ENCODE peak calls at places on chromosome 21, in six cellular contexts. One of them, this sample, is unnamed.

GRCh38 chr21:43021191-43021590 is 46.8 kb downstream of the PKNOX1 start:
- DNase-seq in activated CD4-positive, CD25-positive, alpha-beta regulatory T cell treated with anti-CD3 and anti-CD28 coated beads, Interleukin-2, amount 50 U/mL, for 72 hours: no peak
- DNase-seq in sciatic nerve: no peak
- DNase-seq in T follicular helper cell: no peak
- DNase-seq in smooth muscle cell of the brain vasculature: no peak
- DNase-seq in substantia nigra: no peak
- DNase-seq in this sample: no peak

GRCh38 chr21:33053986-33054385 is 16.0 kb upstream of the OLIG1 start:
- DNase-seq in activated CD4-positive, CD25-positive, alpha-beta regulatory T cell treated with anti-CD3 and anti-CD28 coated beads, Interleukin-2, amount 50 U/mL, for 72 hours: no peak
- DNase-seq in sciatic nerve: no peak
- DNase-seq in T follicular helper cell: no peak
- DNase-seq in smooth muscle cell of the brain vasculature: no peak
- DNase-seq in substantia nigra: no peak
- DNase-seq in this sample: no peak

GRCh38 chr21:33278736-33279135 is 12.6 kb downstream of the IL10RB start:
- DNase-seq in activated CD4-positive, CD25-positive, alpha-beta regulatory T cell treated with anti-CD3 and anti-CD28 coated beads, Interleukin-2, amount 50 U/mL, for 72 hours: no peak
- DNase-seq in sciatic nerve: no peak
- DNase-seq in T follicular helper cell: no peak
- DNase-seq in smooth muscle cell of the brain vasculature: no peak
- DNase-seq in substantia nigra: no peak
- DNase-seq in this sample: no peak

GRCh38 chr21:44374601-44375280 is 21.3 kb downstream of the TRPM2 start:
- DNase-seq in activated CD4-positive, CD25-positive, alpha-beta regulatory T cell treated with anti-CD3 and anti-CD28 coated beads, Interleukin-2, amount 50 U/mL, for 72 hours: no peak
- DNase-seq in sciatic nerve: peak
- DNase-seq in T follicular helper cell: no peak
- DNase-seq in smooth muscle cell of the brain vasculature: no peak
- DNase-seq in substantia nigra: no peak
- DNase-seq in this sample: no peak

GRCh38 chr21:44755227-44755626 is 43.9 kb upstream of the TSPEAR start:
- DNase-seq in activated CD4-positive, CD25-positive, alpha-beta regulatory T cell treated with anti-CD3 and anti-CD28 coated beads, Interleukin-2, amount 50 U/mL, for 72 hours: no peak
- DNase-seq in sciatic nerve: peak
- DNase-seq in T follicular helper cell: no peak
- DNase-seq in smooth muscle cell of the brain vasculature: peak
- DNase-seq in substantia nigra: no peak
- DNase-seq in this sample: peak

GRCh38 chr21:44911384-44912157 is 9.1 kb downstream of the ITGB2 start:
- DNase-seq in activated CD4-positive, CD25-positive, alpha-beta regulatory T cell treated with anti-CD3 and anti-CD28 coated beads, Interleukin-2, amount 50 U/mL, for 72 hours: peak
- DNase-seq in sciatic nerve: peak
- DNase-seq in T follicular helper cell: peak
- DNase-seq in smooth muscle cell of the brain vasculature: no peak
- DNase-seq in substantia nigra: peak
- DNase-seq in this sample: no peak

GRCh38 chr21:28152729-28153128 is 839.9 kb downstream of the LTN1 start:
- DNase-seq in activated CD4-positive, CD25-positive, alpha-beta regulatory T cell treated with anti-CD3 and anti-CD28 coated beads, Interleukin-2, amount 50 U/mL, for 72 hours: no peak
- DNase-seq in sciatic nerve: no peak
- DNase-seq in T follicular helper cell: no peak
- DNase-seq in smooth muscle cell of the brain vasculature: no peak
- DNase-seq in substantia nigra: no peak
- DNase-seq in this sample: no peak

GRCh38 chr21:44986471-44987291 is 46.9 kb downstream of the SLX9 start:
- DNase-seq in activated CD4-positive, CD25-positive, alpha-beta regulatory T cell treated with anti-CD3 and anti-CD28 coated beads, Interleukin-2, amount 50 U/mL, for 72 hours: no peak
- DNase-seq in sciatic nerve: peak
- DNase-seq in T follicular helper cell: no peak
- DNase-seq in smooth muscle cell of the brain vasculature: no peak
- DNase-seq in substantia nigra: no peak
- DNase-seq in this sample: peak

GRCh38 chr21:41868062-41868710 is 11.0 kb downstream of the PRDM15 start:
- DNase-seq in activated CD4-positive, CD25-positive, alpha-beta regulatory T cell treated with anti-CD3 and anti-CD28 coated beads, Interleukin-2, amount 50 U/mL, for 72 hours: no peak
- DNase-seq in sciatic nerve: no peak
- DNase-seq in T follicular helper cell: no peak
- DNase-seq in smooth muscle cell of the brain vasculature: no peak
- DNase-seq in substantia nigra: no peak
- DNase-seq in this sample: no peak

GRCh38 chr21:31612889-31613785 is 46.4 kb upstream of the SOD1 start:
- DNase-seq in activated CD4-positive, CD25-positive, alpha-beta regulatory T cell treated with anti-CD3 and anti-CD28 coated beads, Interleukin-2, amount 50 U/mL, for 72 hours: no peak
- DNase-seq in sciatic nerve: no peak
- DNase-seq in T follicular helper cell: no peak
- DNase-seq in smooth muscle cell of the brain vasculature: no peak
- DNase-seq in substantia nigra: no peak
- DNase-seq in this sample: no peak

GRCh38 chr21:38343691-38344090 is 86.9 kb downstream of the KCNJ15 start:
- DNase-seq in activated CD4-positive, CD25-positive, alpha-beta regulatory T cell treated with anti-CD3 and anti-CD28 coated beads, Interleukin-2, amount 50 U/mL, for 72 hours: no peak
- DNase-seq in sciatic nerve: no peak
- DNase-seq in T follicular helper cell: no peak
- DNase-seq in smooth muscle cell of the brain vasculature: no peak
- DNase-seq in substantia nigra: no peak
- DNase-seq in this sample: no peak

GRCh38 chr21:46017148-46017547 is 35.6 kb downstream of the COL6A1 start:
- DNase-seq in activated CD4-positive, CD25-positive, alpha-beta regulatory T cell treated with anti-CD3 and anti-CD28 coated beads, Interleukin-2, amount 50 U/mL, for 72 hours: no peak
- DNase-seq in sciatic nerve: no peak
- DNase-seq in T follicular helper cell: no peak
- DNase-seq in smooth muscle cell of the brain vasculature: no peak
- DNase-seq in substantia nigra: no peak
- DNase-seq in this sample: no peak

GRCh38 chr21:15749868-15750174 is 20.0 kb downstream of the USP25 start:
- DNase-seq in activated CD4-positive, CD25-positive, alpha-beta regulatory T cell treated with anti-CD3 and anti-CD28 coated beads, Interleukin-2, amount 50 U/mL, for 72 hours: no peak
- DNase-seq in sciatic nerve: no peak
- DNase-seq in T follicular helper cell: no peak
- DNase-seq in smooth muscle cell of the brain vasculature: no peak
- DNase-seq in substantia nigra: no peak
- DNase-seq in this sample: no peak

GRCh38 chr21:41689289-41689583 is 77.6 kb downstream of the RIPK4 start:
- DNase-seq in activated CD4-positive, CD25-positive, alpha-beta regulatory T cell treated with anti-CD3 and anti-CD28 coated beads, Interleukin-2, amount 50 U/mL, for 72 hours: no peak
- DNase-seq in sciatic nerve: peak
- DNase-seq in T follicular helper cell: no peak
- DNase-seq in smooth muscle cell of the brain vasculature: no peak
- DNase-seq in substantia nigra: no peak
- DNase-seq in this sample: no peak

GRCh38 chr21:44752701-44753235 is 41.4 kb upstream of the TSPEAR start:
- DNase-seq in activated CD4-positive, CD25-positive, alpha-beta regulatory T cell treated with anti-CD3 and anti-CD28 coated beads, Interleukin-2, amount 50 U/mL, for 72 hours: no peak
- DNase-seq in sciatic nerve: peak
- DNase-seq in T follicular helper cell: no peak
- DNase-seq in smooth muscle cell of the brain vasculature: no peak
- DNase-seq in substantia nigra: no peak
- DNase-seq in this sample: peak

GRCh38 chr21:35720065-35720810 is 340.1 kb downstream of the SETD4 start:
- DNase-seq in activated CD4-positive, CD25-positive, alpha-beta regulatory T cell treated with anti-CD3 and anti-CD28 coated beads, Interleukin-2, amount 50 U/mL, for 72 hours: no peak
- DNase-seq in sciatic nerve: no peak
- DNase-seq in T follicular helper cell: no peak
- DNase-seq in smooth muscle cell of the brain vasculature: no peak
- DNase-seq in substantia nigra: no peak
- DNase-seq in this sample: no peak

GRCh38 chr21:36059823-36060158 is 535 bp downstream of the SETD4 start:
- DNase-seq in activated CD4-positive, CD25-positive, alpha-beta regulatory T cell treated with anti-CD3 and anti-CD28 coated beads, Interleukin-2, amount 50 U/mL, for 72 hours: peak
- DNase-seq in sciatic nerve: peak
- DNase-seq in T follicular helper cell: no peak
- DNase-seq in smooth muscle cell of the brain vasculature: no peak
- DNase-seq in substantia nigra: no peak
- DNase-seq in this sample: no peak

GRCh38 chr21:42409366-42409765 is 5.7 kb downstream of the UBASH3A start:
- DNase-seq in activated CD4-positive, CD25-positive, alpha-beta regulatory T cell treated with anti-CD3 and anti-CD28 coated beads, Interleukin-2, amount 50 U/mL, for 72 hours: no peak
- DNase-seq in sciatic nerve: peak
- DNase-seq in T follicular helper cell: no peak
- DNase-seq in smooth muscle cell of the brain vasculature: no peak
- DNase-seq in substantia nigra: no peak
- DNase-seq in this sample: no peak

GRCh38 chr21:16535100-16535418 is 805.3 kb downstream of the USP25 start:
- DNase-seq in activated CD4-positive, CD25-positive, alpha-beta regulatory T cell treated with anti-CD3 and anti-CD28 coated beads, Interleukin-2, amount 50 U/mL, for 72 hours: no peak
- DNase-seq in sciatic nerve: peak
- DNase-seq in T follicular helper cell: no peak
- DNase-seq in smooth muscle cell of the brain vasculature: peak
- DNase-seq in substantia nigra: peak
- DNase-seq in this sample: peak

GRCh38 chr21:42644223-42645208 is 8.9 kb upstream of the PDE9A start:
- DNase-seq in activated CD4-positive, CD25-positive, alpha-beta regulatory T cell treated with anti-CD3 and anti-CD28 coated beads, Interleukin-2, amount 50 U/mL, for 72 hours: no peak
- DNase-seq in sciatic nerve: no peak
- DNase-seq in T follicular helper cell: no peak
- DNase-seq in smooth muscle cell of the brain vasculature: no peak
- DNase-seq in substantia nigra: no peak
- DNase-seq in this sample: no peak

GRCh38 chr21:34728479-34728878 is 59.7 kb downstream of the CLIC6 start:
- DNase-seq in activated CD4-positive, CD25-positive, alpha-beta regulatory T cell treated with anti-CD3 and anti-CD28 coated beads, Interleukin-2, amount 50 U/mL, for 72 hours: no peak
- DNase-seq in sciatic nerve: no peak
- DNase-seq in T follicular helper cell: no peak
- DNase-seq in smooth muscle cell of the brain vasculature: no peak
- DNase-seq in substantia nigra: no peak
- DNase-seq in this sample: no peak

GRCh38 chr21:34498623-34499022 is 13.4 kb downstream of the KCNE1 start:
- DNase-seq in activated CD4-positive, CD25-positive, alpha-beta regulatory T cell treated with anti-CD3 and anti-CD28 coated beads, Interleukin-2, amount 50 U/mL, for 72 hours: no peak
- DNase-seq in sciatic nerve: no peak
- DNase-seq in T follicular helper cell: no peak
- DNase-seq in smooth muscle cell of the brain vasculature: peak
- DNase-seq in substantia nigra: no peak
- DNase-seq in this sample: no peak

GRCh38 chr21:21165063-21165645 is 166.9 kb downstream of the NCAM2 start:
- DNase-seq in activated CD4-positive, CD25-positive, alpha-beta regulatory T cell treated with anti-CD3 and anti-CD28 coated beads, Interleukin-2, amount 50 U/mL, for 72 hours: no peak
- DNase-seq in sciatic nerve: no peak
- DNase-seq in T follicular helper cell: no peak
- DNase-seq in smooth muscle cell of the brain vasculature: peak
- DNase-seq in substantia nigra: no peak
- DNase-seq in this sample: no peak

GRCh38 chr21:28811860-28812259 is 180.8 kb downstream of the LTN1 start:
- DNase-seq in activated CD4-positive, CD25-positive, alpha-beta regulatory T cell treated with anti-CD3 and anti-CD28 coated beads, Interleukin-2, amount 50 U/mL, for 72 hours: no peak
- DNase-seq in sciatic nerve: no peak
- DNase-seq in T follicular helper cell: no peak
- DNase-seq in smooth muscle cell of the brain vasculature: no peak
- DNase-seq in substantia nigra: no peak
- DNase-seq in this sample: no peak

GRCh38 chr21:27275294-27275927 is 308.5 kb upstream of the ADAMTS5 start:
- DNase-seq in activated CD4-positive, CD25-positive, alpha-beta regulatory T cell treated with anti-CD3 and anti-CD28 coated beads, Interleukin-2, amount 50 U/mL, for 72 hours: no peak
- DNase-seq in sciatic nerve: no peak
- DNase-seq in T follicular helper cell: no peak
- DNase-seq in smooth muscle cell of the brain vasculature: no peak
- DNase-seq in substantia nigra: no peak
- DNase-seq in this sample: no peak

GRCh38 chr21:45409466-45410150 is 4.6 kb downstream of the COL18A1 start:
- DNase-seq in activated CD4-positive, CD25-positive, alpha-beta regulatory T cell treated with anti-CD3 and anti-CD28 coated beads, Interleukin-2, amount 50 U/mL, for 72 hours: no peak
- DNase-seq in sciatic nerve: no peak
- DNase-seq in T follicular helper cell: no peak
- DNase-seq in smooth muscle cell of the brain vasculature: no peak
- DNase-seq in substantia nigra: no peak
- DNase-seq in this sample: no peak

This sample was measured in suprapubic skin.